ENCODE peak calls at places on chromosomes 16 and 17, in four cellular contexts. N, R, K and W are unnamed samples.

GRCh38 chr17:27585153-27585681 is 45.8 kb upstream of the LGALS9 start:
- DNase-seq in R (no peak), N (no peak), K (no peak), W (peak)

GRCh38 chr16:30458561-30459394 is 13.1 kb upstream of the SEPHS2 start:
- DNase-seq in K (peak), R (no peak), N (no peak), W (peak)

GRCh38 chr17:56708220-56708567 is 114.7 kb downstream of the NOG start:
- DNase-seq in K (no peak), R (no peak), N (no peak), W (no peak)

GRCh38 chr17:1367351-1367745 is 32.7 kb downstream of the YWHAE start:
- DNase-seq in K (no peak), N (peak), R (no peak), W (no peak)

GRCh38 chr17:17080181-17080631 is 37.9 kb downstream of the MPRIP start:
- DNase-seq in K (no peak), N (no peak), R (no peak), W (no peak)

GRCh38 chr17:37507108-37507507 is 17.4 kb downstream of the DUSP14 start:
- DNase-seq in R (no peak), N (no peak), K (no peak), W (no peak)

GRCh38 chr16:84391151-84391873 is 23.0 kb downstream of the ATP2C2 start:
- DNase-seq in N (no peak), R (no peak), K (no peak), W (no peak)

GRCh38 chr17:46195939-46196338 is 2.7 kb upstream of the KANSL1 start:
- DNase-seq in R (no peak), K (no peak), N (no peak), W (no peak)

GRCh38 chr16:12546918-12547607 is 256.6 kb downstream of the CPPED1 start:
- DNase-seq in K (peak), R (no peak), N (no peak), W (peak)

GRCh38 chr16:10828851-10829331 is 10.3 kb upstream of the TVP23A start:
- DNase-seq in R (no peak), N (peak), K (no peak), W (no peak)

DNA sequence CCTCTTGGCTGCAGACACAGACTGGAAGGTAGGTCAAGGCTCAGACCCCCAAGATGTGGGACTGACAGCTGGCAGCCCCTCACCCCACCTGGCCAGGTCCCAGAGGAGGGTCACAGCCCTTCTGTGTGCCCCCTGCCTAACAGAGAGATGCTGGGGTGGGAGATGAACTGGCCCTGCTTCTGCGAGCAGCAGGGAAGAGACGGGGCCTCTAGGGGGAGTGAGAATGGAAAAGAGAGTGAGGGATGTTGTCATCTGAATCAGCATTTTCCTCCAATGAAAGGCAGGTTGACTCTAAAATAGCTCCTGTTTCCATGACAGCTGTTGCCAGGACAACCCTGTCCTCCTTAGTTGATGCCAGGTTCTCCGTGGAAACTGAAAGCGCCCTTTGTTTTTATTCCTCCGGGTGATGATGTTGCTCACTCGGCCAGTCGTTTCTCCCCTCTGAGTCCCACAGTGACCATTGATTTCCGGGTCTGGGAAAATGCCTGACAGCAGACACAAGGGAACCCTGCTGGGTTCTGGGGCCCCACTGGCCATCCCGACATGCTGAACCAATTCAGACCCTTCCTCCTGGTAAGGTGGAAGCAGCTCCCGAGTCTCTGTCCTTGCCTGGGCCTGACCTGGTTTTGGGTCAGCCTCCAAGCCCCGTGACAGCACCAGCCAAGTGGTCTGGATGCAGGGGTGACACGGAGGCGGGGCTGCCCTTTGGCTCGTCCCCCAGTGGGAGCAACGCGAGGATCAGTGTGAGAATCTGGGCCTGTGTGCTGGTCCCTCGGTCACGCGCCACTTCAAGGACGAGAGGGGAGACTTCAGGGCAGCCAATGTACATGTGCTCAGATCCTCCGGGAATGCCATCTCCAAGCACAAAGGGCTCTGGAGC is 4.7 kb upstream of the NDRG4 start:
- DNase-seq in K (peak), R (peak), N (peak), W (peak)
- TF ChIP-seq CTCF in K (peak), R (peak), N (peak), W (peak)

DNA sequence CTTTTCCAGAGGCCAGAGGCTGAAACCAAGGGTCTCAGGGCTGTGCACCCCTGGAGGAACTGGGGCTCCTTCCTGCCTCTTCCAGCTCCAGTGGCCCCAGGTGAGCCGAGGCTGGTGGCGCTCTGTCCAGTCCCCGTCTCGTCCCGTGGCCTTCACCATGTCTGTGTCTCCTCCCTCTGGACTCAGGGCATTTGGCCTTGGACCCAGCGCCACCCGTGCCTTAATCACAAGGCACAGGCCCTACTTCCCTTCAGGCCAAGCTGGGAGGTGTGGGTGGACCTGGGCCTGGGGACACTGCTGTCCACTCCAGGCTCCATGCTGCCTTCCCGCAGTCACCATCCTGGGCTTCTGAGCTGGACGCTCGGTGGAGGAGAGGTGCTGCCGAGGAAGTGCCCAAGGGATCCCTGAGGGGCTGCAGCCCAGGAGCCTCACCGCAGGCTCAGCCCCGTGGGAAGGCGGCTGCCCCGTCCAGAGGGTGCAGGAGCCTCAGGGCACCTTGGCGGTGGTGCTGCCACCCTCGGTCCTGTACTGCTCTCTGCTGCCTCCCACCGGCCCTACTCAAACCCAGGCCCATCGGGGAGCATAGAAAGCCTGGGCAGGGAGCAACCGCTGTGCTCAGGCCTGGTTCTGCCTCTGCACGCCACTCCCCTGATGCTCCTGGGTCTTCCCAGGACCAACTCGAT is 9.6 kb upstream of the APRT start:
- DNase-seq in R (no peak), N (no peak), K (no peak), W (no peak)
- TF ChIP-seq CTCF in R (no peak), N (no peak), K (peak), W (no peak)

GRCh38 chr17:83106036-83106577 is 26.7 kb downstream of the METRNL start:
- DNase-seq in R (no peak), K (no peak), N (no peak), W (no peak)

GRCh38 chr17:83105512-83105911 is 26.1 kb downstream of the METRNL start:
- DNase-seq in N (no peak), R (no peak), K (no peak), W (no peak)

GRCh38 chr17:83103938-83104311 is 24.5 kb downstream of the METRNL start:
- DNase-seq in N (no peak), R (no peak), K (no peak), W (no peak)

GRCh38 chr17:83103200-83103937 is 24.0 kb downstream of the METRNL start:
- DNase-seq in N (peak), R (no peak), K (peak), W (no peak)

DNA sequence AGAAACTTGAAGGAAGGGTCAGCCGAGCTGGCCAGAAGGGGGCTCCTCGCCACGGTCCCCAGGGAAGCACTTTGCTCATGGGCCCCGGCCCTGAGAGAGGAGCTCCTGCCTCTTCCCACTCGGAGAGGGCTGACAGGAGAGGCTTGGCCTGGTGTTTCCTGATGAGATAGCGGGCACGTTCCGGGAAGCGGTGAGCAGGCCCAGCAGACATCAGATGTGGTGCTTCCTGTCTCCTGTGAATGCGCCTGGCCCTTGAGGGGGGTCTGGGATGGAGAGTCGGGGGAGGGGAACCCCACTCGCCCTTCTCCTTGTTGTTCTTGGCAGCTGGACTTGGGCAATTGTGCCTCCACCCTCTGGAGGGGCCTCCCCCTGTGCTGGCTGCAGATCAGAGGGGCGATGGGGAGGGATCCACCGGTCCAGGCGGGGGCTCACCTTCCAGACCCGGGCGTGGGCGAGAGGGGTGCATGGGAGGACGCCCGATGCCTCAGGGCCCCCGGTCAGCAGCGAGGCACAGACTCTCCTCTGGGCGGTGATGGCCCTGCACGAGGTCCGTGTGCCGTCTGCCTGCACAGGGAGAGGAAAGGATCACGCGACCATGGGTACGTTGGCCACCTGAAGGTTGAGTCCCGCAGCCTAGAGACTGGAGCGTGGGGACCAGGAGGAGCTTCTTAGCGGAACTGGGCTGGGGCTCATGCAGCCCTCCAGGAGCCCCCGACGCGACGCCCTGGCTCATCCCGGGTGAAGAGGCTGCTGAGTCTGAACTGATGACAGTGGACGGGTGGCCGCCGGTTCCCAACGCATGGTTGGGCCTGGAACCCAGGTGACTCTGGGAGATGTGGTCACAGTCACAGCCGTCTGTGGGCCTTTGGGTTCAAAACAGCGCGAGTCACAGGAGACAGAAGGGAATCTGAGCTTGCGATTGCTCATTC is 25.4 kb downstream of the METRNL start:
- DNase-seq in K (no peak), N (no peak), R (no peak), W (no peak)
- TF ChIP-seq CTCF in K (no peak), N (no peak), R (no peak), W (no peak)

GRCh38 chr17:11140501-11140900 is 100.5 kb upstream of the SHISA6 start:
- DNase-seq in N (no peak), R (no peak), K (no peak), W (no peak)

GRCh38 chr17:11142231-11142630 is 98.8 kb upstream of the SHISA6 start:
- DNase-seq in K (no peak), R (no peak), N (no peak), W (no peak)

GRCh38 chr17:11140028-11140427 is 101.0 kb upstream of the SHISA6 start:
- DNase-seq in N (no peak), R (no peak), K (no peak), W (no peak)

DNA sequence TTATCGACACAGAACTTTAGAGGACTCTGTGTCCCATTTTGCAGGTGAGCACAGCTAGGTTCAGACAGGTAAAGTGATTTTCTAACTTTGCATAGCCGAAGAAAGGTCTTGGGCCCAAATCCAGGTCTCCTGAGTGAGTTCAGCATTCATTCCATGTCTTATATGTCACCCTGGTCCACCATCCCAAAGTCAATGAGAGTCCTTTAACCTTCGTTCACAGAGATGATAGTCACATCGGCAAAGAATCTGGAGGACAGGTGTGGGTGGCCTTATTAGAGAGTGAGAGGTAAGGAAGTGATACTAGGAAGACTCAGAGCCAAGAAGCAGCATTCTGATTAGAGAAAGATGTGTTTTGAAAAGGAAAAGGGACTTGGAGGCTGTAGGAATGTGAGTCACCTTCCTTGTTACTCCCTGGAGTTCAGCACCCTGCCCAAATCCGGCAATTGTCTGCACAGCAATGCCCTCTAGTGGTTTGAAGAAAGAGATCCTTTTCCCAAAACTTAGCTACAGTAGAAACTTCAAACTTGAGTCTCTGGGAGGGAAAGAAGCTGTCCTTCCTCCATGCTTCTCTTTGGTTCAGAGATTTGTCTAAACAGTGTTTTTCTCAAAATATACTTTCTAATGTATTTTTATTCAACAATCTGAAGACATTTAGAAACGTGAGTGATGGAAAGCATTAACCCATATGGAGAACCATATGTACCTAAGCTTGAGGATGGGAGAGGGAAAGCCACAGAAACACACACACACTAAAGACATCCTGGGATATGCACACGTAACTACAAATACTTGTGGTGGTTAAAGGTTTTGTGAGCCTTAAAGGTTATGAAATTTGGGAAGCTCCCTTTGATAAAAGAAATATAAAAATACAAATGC is 96.4 kb upstream of the SHISA6 start:
- DNase-seq in R (no peak), N (peak), K (peak), W (no peak)
- TF ChIP-seq CTCF in R (peak), N (peak), K (peak), W (no peak)

GRCh38 chr17:80750263-80750662 is 205.6 kb downstream of the RPTOR start:
- DNase-seq in R (no peak), N (no peak), K (no peak), W (no peak)
- TF ChIP-seq CTCF in R (no peak), N (no peak), K (no peak), W (no peak)

GRCh38 chr17:81909231-81909630 is 2.0 kb downstream of the PCYT2 start:
- DNase-seq in R (no peak), K (no peak), N (no peak), W (no peak)

GRCh38 chr17:81908793-81909192 is 2.4 kb downstream of the PCYT2 start:
- DNase-seq in N (no peak), R (no peak), K (no peak), W (no peak)

GRCh38 chr17:81905993-81906392 is 4.0 kb downstream of the NPB start:
- DNase-seq in K (no peak), N (no peak), R (no peak), W (no peak)

GRCh38 chr17:81906476-81907218 is 4.6 kb downstream of the PCYT2 start:
- DNase-seq in R (no peak), K (peak), N (no peak), W (no peak)

DNA sequence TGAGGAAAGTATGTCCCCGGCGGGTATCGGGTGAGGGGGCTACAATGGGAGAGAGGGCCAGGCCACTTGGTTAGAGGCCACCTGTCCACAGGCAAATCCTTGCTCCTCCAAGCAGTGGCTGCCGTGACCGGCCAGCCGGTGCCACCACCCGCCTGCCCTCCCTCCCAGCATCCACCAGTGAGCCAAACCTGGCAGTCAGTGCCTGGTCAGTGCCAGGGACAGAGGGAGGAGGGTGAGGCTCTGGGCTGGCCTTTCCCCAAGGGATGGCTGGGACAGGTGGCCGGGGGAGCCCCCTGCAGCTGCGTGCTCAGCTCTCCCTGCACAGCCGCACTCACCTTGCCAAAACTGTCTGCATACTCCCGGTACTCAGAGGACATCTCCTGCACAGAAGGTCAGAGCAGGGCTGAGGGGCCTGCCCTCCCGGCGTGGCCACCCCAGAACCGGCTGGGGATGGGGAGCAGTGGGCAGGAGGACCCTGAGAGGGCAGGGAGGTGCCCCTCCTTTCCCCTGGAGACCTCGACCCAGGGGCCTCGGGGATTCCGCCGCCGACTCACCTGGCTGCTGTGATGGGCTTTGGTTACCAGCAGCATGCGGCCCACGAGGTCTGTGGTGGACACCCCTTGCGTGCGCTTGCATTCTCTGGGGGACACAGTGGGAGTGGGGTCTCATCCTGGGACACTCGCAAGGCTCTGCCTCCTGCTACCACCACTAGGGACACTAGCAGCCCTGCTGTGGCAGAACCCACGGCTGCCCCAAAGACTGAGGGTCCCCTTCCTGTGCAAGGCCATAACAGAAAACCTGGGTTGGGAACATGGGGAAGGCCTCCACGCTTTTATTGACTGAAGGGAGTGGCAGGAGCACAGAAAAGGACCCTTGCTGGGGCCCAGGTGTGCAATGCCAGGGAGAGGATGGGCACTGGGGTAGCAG is 3.7 kb downstream of the PCYT2 start:
- DNase-seq in R (no peak), K (no peak), N (no peak), W (no peak)
- TF ChIP-seq CTCF in R (no peak), K (peak), N (no peak), W (no peak)

DNA sequence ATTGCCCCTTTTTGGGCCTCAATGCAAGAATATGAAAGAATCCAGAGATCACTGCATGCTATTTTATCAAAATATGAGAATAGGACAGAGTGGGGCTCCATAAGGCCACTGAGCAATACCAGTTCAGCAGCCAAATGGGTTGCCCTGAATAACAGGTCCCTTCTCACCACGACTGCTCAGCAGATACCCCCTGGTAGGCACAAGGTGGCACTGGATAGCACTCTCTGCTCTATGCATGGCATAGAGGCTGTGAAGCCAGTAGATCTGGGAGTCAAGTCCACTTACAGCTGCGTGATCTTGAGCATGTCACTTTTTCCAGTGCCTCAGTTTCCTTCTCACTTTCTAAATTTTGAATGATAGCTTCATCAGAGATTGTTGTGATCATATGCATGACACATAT is 84.7 kb upstream of the ASIC2 start:
- DNase-seq in N (no peak), K (no peak), R (no peak), W (no peak)
- TF ChIP-seq CTCF in N (no peak), K (no peak), R (no peak), W (no peak)

GRCh38 chr17:28760987-28761562 is 17.3 kb downstream of the TRAF4 start:
- DNase-seq in K (no peak), N (peak), R (peak), W (no peak)

GRCh38 chr17:28763137-28763799 is 19.5 kb downstream of the TRAF4 start:
- DNase-seq in N (no peak), K (no peak), R (no peak), W (peak)

GRCh38 chr17:28765038-28765437 is 21.2 kb downstream of the TRAF4 start:
- DNase-seq in N (no peak), R (no peak), K (no peak), W (no peak)

GRCh38 chr17:28760561-28760960 is 16.8 kb downstream of the TRAF4 start:
- DNase-seq in K (no peak), N (no peak), R (no peak), W (no peak)

GRCh38 chr17:28763804-28764266 is 20.0 kb downstream of the TRAF4 start:
- DNase-seq in K (peak), R (peak), N (peak), W (peak)
- TF ChIP-seq CTCF in K (peak), R (peak), N (peak), W (peak)

GRCh38 chr17:65984299-65984698 is 207.6 kb downstream of the CEP112 start:
- DNase-seq in N (peak), K (no peak), R (no peak), W (no peak)
- TF ChIP-seq CTCF in N (no peak), K (no peak), R (no peak), W (no peak)